ENCODE peak calls at places on chromosome X, in six cellular contexts. N is esophagus squamous epithelium; Q is CD8-positive, alpha-beta T cell; X is GM12878; G is upper lobe of right lung; U is thoracic aorta. F is an unnamed sample. For H3K9me3 and H3K4me1, the result is how much of the 10 kb centered on the place peaks cover.

GRCh38 chrX:15882704-15883539 is 28.3 kb upstream of the AP1S2 start:
- DNase-seq in G (no peak), X (peak), N (no peak), U (no peak), Q (no peak), F (no peak)

GRCh38 chrX:12956704-12957541 is 18.0 kb upstream of the TMSB4X start:
- DNase-seq in G (no peak), U (no peak), X (peak), N (no peak), Q (peak), F (no peak)

GRCh38 chrX:153845842-153846241 is 15.5 kb upstream of the PDZD4 start:
- DNase-seq in Q (no peak), U (no peak), N (no peak), G (no peak), X (no peak), F (no peak)

GRCh38 chrX:997631-998137 is 214.8 kb downstream of the CRLF2 start:
- DNase-seq in Q (no peak), U (no peak), X (peak), G (peak), N (no peak), F (no peak)

GRCh38 chrX:12716574-12716973 is 74.6 kb upstream of the PRPS2 start:
- DNase-seq in Q (no peak), N (no peak), G (no peak), U (no peak), X (no peak), F (no peak)

GRCh38 chrX:42751573-42751972 is 26.4 kb downstream of the PPP1R2C start:
- DNase-seq in X (no peak), G (no peak), Q (no peak), N (no peak), U (no peak), F (no peak)

GRCh38 chrX:47078129-47079043 is at the start of gene RGN:
- DNase-seq in U (no peak), X (no peak), N (no peak), G (peak), Q (no peak), F (no peak)

GRCh38 chrX:136055651-136056221 is 70.5 kb downstream of the SLC9A6 start:
- DNase-seq in Q (no peak), N (no peak), X (no peak), U (peak), G (no peak), F (no peak)

GRCh38 chrX:78375894-78376293 is 48.5 kb upstream of the CYSLTR1 start:
- DNase-seq in N (no peak), X (no peak), G (no peak), U (no peak), Q (no peak), F (no peak)

GRCh38 chrX:72644946-72645345 is 69.2 kb downstream of the PHKA1 start:
- DNase-seq in N (no peak), X (no peak), G (no peak), Q (no peak), U (no peak), F (no peak)

GRCh38 chrX:130216312-130216711 is 44.5 kb downstream of the RAB33A start:
- DNase-seq in X (no peak), N (no peak), G (no peak), Q (no peak), U (no peak), F (no peak)

GRCh38 chrX:46039526-46039925 is 505.7 kb downstream of the ZNF674 start:
- DNase-seq in X (no peak), U (no peak), Q (no peak), N (no peak), G (no peak), F (no peak)

GRCh38 chrX:46040001-46040400 is 505.2 kb downstream of the ZNF674 start:
- DNase-seq in Q (no peak), N (no peak), U (no peak), X (no peak), G (no peak), F (no peak)

GRCh38 chrX:46044486-46044885 is 500.7 kb downstream of the ZNF674 start:
- DNase-seq in X (no peak), Q (no peak), N (no peak), G (no peak), U (no peak), F (no peak)
- H3K9me3 ChIP-seq in X (under half), Q (under half), N (under half), G (under half), U (under half), F (under half)

GRCh38 chrX:107675823-107676555 is 47.7 kb downstream of the PRPS1 start:
- DNase-seq in N (no peak), U (no peak), Q (no peak), X (no peak), G (no peak), F (peak)

GRCh38 chrX:107677501-107677901 is 49.2 kb downstream of the PRPS1 start:
- DNase-seq in N (no peak), U (no peak), X (no peak), Q (no peak), G (no peak), F (no peak)

GRCh38 chrX:107676559-107677378 is 48.5 kb downstream of the PRPS1 start:
- DNase-seq in G (peak), Q (peak), U (peak), X (no peak), N (peak), F (peak)

GRCh38 chrX:107678957-107679740 is 50.8 kb downstream of the PRPS1 start:
- DNase-seq in G (peak), X (no peak), Q (peak), N (peak), U (no peak), F (peak)

DNA sequence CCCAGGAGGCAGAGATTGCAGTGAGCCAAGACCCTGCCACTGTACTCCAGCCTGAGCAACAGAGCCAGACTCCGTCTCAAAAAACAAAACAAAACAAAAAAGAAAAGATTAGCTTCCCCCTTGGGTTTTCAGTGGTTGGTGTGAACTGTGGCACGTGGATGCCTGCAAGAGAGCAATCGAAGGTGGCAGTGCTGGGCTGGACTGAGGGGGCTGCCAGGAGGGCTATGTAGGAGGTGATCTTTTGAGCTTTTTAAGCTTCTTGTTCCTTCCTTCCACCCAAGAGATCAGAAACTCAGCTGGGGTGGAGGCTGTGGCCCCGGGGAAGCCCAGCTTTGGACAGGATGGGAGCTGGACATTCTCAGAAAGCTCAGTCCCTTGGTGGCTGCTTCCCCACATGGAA is 49.6 kb downstream of the PRPS1 start:
- DNase-seq in G (no peak), U (no peak), N (no peak), Q (no peak), X (no peak), F (no peak)
- H3K4me1 ChIP-seq in G (under half), U (half or more), N (under half), Q (half or more), X (under half), F (half or more)

DNA sequence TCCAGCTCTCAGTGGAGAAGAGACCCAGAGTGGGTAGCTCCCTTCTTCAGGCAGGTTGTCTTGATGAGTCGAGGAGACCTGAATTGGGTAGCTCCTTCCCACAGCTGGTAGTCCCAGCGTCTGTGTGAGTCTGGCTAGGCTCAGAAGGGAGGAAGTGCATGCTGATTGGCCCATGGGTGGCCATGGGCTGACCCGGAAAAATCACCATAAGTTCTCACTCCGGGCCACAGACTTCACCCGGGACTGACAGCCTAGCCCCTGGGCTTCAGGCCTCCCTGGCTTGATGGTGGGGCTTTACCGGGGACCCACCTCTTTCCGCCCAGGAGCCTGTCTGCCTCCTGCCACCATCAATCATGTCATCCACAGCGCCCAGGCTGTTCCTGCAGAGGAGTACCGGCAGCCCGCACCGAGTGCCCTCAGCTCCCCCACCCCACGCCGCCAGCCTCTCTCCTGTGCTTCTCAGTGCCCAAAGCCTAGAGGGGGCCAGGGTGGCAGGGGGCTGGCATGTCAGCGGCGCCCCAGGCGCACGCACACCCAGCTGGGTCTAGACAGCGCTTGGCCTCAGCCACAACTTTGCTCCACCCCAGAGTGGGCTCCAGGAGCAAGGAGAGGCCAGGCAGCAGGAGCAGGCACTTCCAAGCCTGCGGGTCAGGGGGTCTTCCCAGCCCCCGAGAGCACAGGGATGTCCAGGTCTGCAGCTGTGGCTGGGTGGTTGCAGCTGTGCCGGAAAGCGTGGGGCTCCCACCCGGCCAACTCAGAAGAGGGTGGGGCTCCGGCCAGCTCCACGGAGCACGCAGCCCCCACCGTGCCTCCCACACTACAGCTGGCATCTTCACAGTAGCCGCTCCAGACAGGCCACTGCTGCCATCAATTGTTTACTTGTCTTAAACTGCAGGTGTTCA is 16.1 kb upstream of the SAT1 start:
- DNase-seq in G (no peak), U (no peak), X (no peak), Q (no peak), N (no peak), F (no peak)
- H3K4me3 ChIP-seq in G (no peak), U (peak), X (no peak), Q (no peak), N (no peak), F (no peak)

DNA sequence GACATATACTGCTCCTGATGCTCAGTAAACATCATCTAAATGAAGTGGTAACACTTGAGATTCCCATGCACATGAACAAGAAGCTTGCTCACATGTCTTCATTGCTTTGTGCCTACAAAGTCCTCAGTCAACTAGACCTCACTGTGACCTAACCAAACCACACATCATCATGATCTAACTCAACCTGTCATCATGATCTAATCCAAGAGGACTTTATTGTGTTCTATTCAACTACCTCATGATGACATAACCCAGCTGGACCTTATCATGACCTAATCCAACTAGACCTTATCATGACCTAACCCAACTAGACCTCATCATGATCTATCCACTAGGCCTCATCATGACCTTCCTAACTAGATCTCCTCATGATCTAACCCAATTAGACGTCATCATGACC is 83.6 kb downstream of the DHRSX start:
- DNase-seq in N (no peak), Q (no peak), U (no peak), G (no peak), X (no peak), F (no peak)
- H3K9me3 ChIP-seq in N (under half), Q (under half), U (under half), G (under half), X (under half), F (under half)

GRCh38 chrX:41705680-41706374 is 17.1 kb downstream of the GPR34 start:
- DNase-seq in X (peak), Q (no peak), N (no peak), G (no peak), U (no peak), F (no peak)
- H3K4me1 ChIP-seq in X (under half), Q (under half), N (under half), G (under half), U (under half), F (under half)

GRCh38 chrX:69503228-69503834 is 795 bp upstream of the NALF2 start:
- DNase-seq in U (no peak), X (no peak), N (no peak), G (no peak), Q (no peak), F (no peak)
- H3K4me3 ChIP-seq in U (peak), X (no peak), N (peak), G (peak), Q (no peak), F (peak)

GRCh38 chrX:71637848-71638247 is 19.5 kb upstream of the CXCR3 start:
- DNase-seq in G (no peak), N (no peak), Q (no peak), U (no peak), X (no peak), F (no peak)
- H3K9me3 ChIP-seq in G (under half), N (under half), Q (under half), U (under half), X (under half), F (under half)

DNA sequence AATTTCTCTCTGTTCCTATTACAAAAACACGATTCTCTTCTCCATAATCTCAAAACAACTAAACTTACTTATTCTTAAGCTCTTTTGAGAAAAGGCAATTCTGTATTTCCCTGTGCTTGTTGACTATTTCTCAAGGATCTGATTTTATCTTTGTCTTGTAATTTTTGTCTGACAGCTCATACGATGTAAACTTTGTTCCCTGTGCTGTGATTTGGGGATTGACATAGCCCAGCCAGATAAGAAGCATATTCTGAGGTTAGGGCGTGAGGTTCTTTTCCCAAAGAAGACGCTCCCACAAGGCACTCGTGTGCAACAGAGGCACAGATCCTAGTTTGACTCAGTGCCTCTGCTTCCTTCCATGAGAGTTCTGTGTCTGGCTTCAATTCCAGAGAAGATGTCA is 95.0 kb downstream of the MID1 start:
- DNase-seq in U (no peak), Q (no peak), N (no peak), X (no peak), G (no peak), F (no peak)
- H3K4me1 ChIP-seq in U (under half), Q (under half), N (under half), X (under half), G (under half), F (under half)

DNA sequence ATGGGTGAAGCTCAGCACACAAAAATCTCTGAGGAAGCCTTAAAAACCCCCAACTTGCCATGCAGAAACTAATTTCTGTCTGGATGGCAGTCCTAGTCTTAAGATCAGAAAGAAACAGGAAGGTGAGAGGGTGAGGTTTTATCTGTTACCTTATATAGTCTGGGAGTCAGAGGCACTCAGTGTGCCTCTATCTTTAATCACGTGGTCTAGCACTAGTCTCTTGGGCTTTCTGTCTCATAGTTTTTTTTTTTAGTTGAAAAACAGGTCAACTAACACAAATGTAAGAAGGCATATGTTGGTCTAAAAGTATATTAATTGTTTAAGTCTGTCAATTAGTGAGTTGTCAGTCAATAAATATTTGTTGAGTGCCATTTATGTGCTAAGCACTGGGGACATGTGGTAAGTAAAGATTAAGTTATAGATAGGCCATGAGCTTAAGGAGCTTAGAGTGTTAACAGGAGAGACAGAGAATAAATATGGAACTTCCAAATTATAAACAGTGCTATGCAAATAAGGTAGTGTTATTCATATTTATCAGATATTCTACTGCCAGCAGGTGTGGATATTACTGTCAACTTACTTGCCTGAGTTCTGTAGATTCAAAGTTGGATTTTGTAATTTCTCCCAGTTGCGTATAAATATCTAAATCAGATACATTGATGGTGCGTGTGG is 6.9 kb downstream of the CYBB start:
- DNase-seq in X (peak), U (no peak), G (no peak), Q (no peak), N (no peak), F (no peak)
- H3K4me3 ChIP-seq in X (no peak), U (no peak), G (no peak), Q (no peak), N (no peak), F (no peak)

DNA sequence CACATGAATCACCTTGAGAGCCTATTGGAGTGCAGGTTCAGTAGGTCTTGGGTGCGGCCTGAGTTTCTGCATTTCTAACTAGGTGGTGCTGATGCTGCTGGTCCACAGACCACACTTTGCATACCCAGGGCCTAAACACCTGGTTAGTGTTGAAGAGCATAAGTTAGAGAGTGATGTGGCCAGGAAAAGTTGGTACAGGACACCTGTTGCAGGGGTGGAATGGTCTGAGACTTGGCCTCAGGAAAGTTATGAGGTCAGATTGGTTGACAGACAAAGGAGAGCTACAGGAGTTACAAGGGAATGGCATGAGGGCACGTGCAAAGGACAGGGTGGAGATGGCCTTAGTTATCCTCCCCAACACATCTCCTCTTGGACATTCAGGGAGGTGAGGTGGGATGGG is 47.2 kb downstream of the ATG4A start:
- DNase-seq in Q (no peak), X (no peak), G (no peak), U (no peak), N (no peak), F (no peak)
- H3K9me3 ChIP-seq in Q (under half), X (under half), G (under half), U (under half), N (under half), F (under half)